ENCODE peak calls at places on chromosomes 2 and 18, in four cellular contexts. One of them, this sample, is unnamed.

GRCh38 chr2:186695081-186695756 is 1.4 kb downstream of the FAM171B start:
- DNase-seq in SK-N-SH: peak
- DNase-seq in HepG2: no peak
- DNase-seq in GM12878: no peak
- DNase-seq in this sample: no peak

GRCh38 chr2:210399440-210400041 is 77.0 kb downstream of the LANCL1 start:
- DNase-seq in SK-N-SH: no peak
- DNase-seq in HepG2: peak
- DNase-seq in GM12878: no peak
- DNase-seq in this sample: no peak

GRCh38 chr18:45423664-45424063 is 191.6 kb upstream of the SLC14A2 start:
- DNase-seq in SK-N-SH: no peak
- DNase-seq in HepG2: no peak
- DNase-seq in GM12878: no peak
- DNase-seq in this sample: no peak

GRCh38 chr2:181904022-181904632 is 12.6 kb downstream of the ITPRID2 start:
- DNase-seq in SK-N-SH: peak
- DNase-seq in HepG2: peak
- DNase-seq in GM12878: no peak
- DNase-seq in this sample: peak

GRCh38 chr2:75960134-75961009 is 249.7 kb upstream of the GCFC2 start:
- DNase-seq in SK-N-SH: no peak
- DNase-seq in HepG2: no peak
- DNase-seq in GM12878: no peak
- DNase-seq in this sample: no peak

GRCh38 chr2:154240921-154241379 is 369.2 kb downstream of the GALNT13 start:
- DNase-seq in SK-N-SH: no peak
- DNase-seq in HepG2: no peak
- DNase-seq in GM12878: no peak
- DNase-seq in this sample: peak

GRCh38 chr2:144530596-144530995 is 10.7 kb upstream of the ZEB2 start:
- DNase-seq in SK-N-SH: no peak
- DNase-seq in HepG2: no peak
- DNase-seq in GM12878: no peak
- DNase-seq in this sample: no peak

GRCh38 chr2:181354626-181355025 is 102.6 kb upstream of the ITGA4 start:
- DNase-seq in SK-N-SH: no peak
- DNase-seq in HepG2: no peak
- DNase-seq in GM12878: no peak
- DNase-seq in this sample: peak

GRCh38 chr18:9950289-9951016 is 36.6 kb downstream of the VAPA start:
- DNase-seq in SK-N-SH: no peak
- DNase-seq in HepG2: no peak
- DNase-seq in GM12878: no peak
- DNase-seq in this sample: no peak

GRCh38 chr2:218077464-218078216 is 8.6 kb downstream of the RUFY4 start:
- DNase-seq in SK-N-SH: no peak
- DNase-seq in HepG2: no peak
- DNase-seq in GM12878: no peak
- DNase-seq in this sample: no peak

GRCh38 chr2:54983345-54984235 is 66.7 kb downstream of the RTN4 start:
- DNase-seq in SK-N-SH: no peak
- DNase-seq in HepG2: no peak
- DNase-seq in GM12878: no peak
- DNase-seq in this sample: no peak

GRCh38 chr2:173161516-173161915 is 85.9 kb downstream of the MAP3K20 start:
- DNase-seq in SK-N-SH: no peak
- DNase-seq in HepG2: peak
- DNase-seq in GM12878: no peak
- DNase-seq in this sample: peak

GRCh38 chr2:223947711-223948205 is 2.6 kb upstream of the WDFY1 start:
- DNase-seq in SK-N-SH: no peak
- DNase-seq in HepG2: no peak
- DNase-seq in GM12878: no peak
- DNase-seq in this sample: peak

GRCh38 chr2:202848813-202849212 is 22.8 kb downstream of the ICA1L start:
- DNase-seq in SK-N-SH: no peak
- DNase-seq in HepG2: no peak
- DNase-seq in GM12878: no peak
- DNase-seq in this sample: no peak

GRCh38 chr18:79507076-79507545 is 111.4 kb downstream of the NFATC1 start:
- DNase-seq in SK-N-SH: peak
- DNase-seq in HepG2: no peak
- DNase-seq in GM12878: no peak
- DNase-seq in this sample: no peak

GRCh38 chr2:12797815-12798214 is 81.1 kb downstream of the TRIB2 start:
- DNase-seq in SK-N-SH: no peak
- DNase-seq in HepG2: no peak
- DNase-seq in GM12878: no peak
- DNase-seq in this sample: no peak

GRCh38 chr18:76232813-76233212 is 262.2 kb downstream of the ZNF516 start:
- DNase-seq in SK-N-SH: no peak
- DNase-seq in HepG2: no peak
- DNase-seq in GM12878: no peak
- DNase-seq in this sample: no peak

GRCh38 chr2:127840893-127841292 is 17.1 kb downstream of the POLR2D start:
- DNase-seq in SK-N-SH: no peak
- DNase-seq in HepG2: no peak
- DNase-seq in GM12878: no peak
- DNase-seq in this sample: no peak

GRCh38 chr2:121075006-121075545 is 209.9 kb downstream of the TFCP2L1 start:
- DNase-seq in SK-N-SH: peak
- DNase-seq in HepG2: no peak
- DNase-seq in GM12878: peak
- DNase-seq in this sample: peak

GRCh38 chr2:42494434-42495233 is 852 bp upstream of the KCNG3 start:
- DNase-seq in SK-N-SH: peak
- DNase-seq in HepG2: peak
- DNase-seq in GM12878: peak
- DNase-seq in this sample: peak

GRCh38 chr18:26088482-26088881 is 1.9 kb downstream of the SS18 start:
- DNase-seq in SK-N-SH: no peak
- DNase-seq in HepG2: no peak
- DNase-seq in GM12878: no peak
- DNase-seq in this sample: no peak

DNA sequence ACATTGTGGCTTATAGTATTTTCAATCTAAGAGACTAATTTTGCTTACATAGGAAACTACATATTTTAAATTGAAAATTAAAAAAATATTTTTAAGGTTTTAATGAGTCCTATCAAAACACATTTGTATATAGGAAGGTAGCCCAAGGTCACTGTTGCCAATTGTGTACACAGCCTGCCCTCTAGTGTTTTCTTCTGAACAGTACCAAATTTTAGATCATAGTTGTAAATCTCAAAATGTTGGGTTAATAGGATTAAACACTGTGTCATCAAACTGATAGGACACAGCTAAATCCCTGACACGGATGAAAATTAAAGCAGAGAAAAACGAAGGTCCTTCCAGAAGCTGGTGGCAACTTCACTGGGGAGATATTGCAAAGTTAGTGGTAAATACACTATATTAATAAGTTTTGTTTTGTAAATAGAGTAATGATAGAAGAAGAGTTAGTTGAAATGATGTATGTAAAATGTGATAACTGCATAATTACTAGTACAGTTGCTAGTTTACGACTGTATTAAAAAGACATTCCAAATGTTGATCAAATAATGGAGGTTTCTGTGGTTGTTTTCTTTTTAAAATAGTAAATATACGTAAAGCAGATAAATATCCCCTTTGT is 19.7 kb downstream of the CLUL1 start:
- DNase-seq in SK-N-SH: peak
- DNase-seq in HepG2: peak
- DNase-seq in GM12878: no peak
- DNase-seq in this sample: peak
- TF ChIP-seq USF2 in SK-N-SH: no peak
- TF ChIP-seq USF2 in HepG2: no peak
- TF ChIP-seq USF2 in GM12878: no peak
- TF ChIP-seq USF2 in this sample: no peak

GRCh38 chr2:200159366-200159720 is 147.2 kb upstream of the SPATS2L start:
- DNase-seq in SK-N-SH: no peak
- DNase-seq in HepG2: no peak
- DNase-seq in GM12878: no peak
- DNase-seq in this sample: no peak
- TF ChIP-seq PBX3 in SK-N-SH: no peak
- TF ChIP-seq PBX3 in HepG2: no peak
- TF ChIP-seq PBX3 in GM12878: no peak
- TF ChIP-seq PBX3 in this sample: no peak

GRCh38 chr2:238527565-238527964 is 100.8 kb downstream of the ASB1 start:
- DNase-seq in SK-N-SH: no peak
- DNase-seq in HepG2: no peak
- DNase-seq in GM12878: no peak
- DNase-seq in this sample: peak

GRCh38 chr2:238525990-238526389 is 99.3 kb downstream of the ASB1 start:
- DNase-seq in SK-N-SH: no peak
- DNase-seq in HepG2: no peak
- DNase-seq in GM12878: no peak
- DNase-seq in this sample: no peak

GRCh38 chr2:238524584-238524983 is 97.9 kb downstream of the ASB1 start:
- DNase-seq in SK-N-SH: no peak
- DNase-seq in HepG2: no peak
- DNase-seq in GM12878: no peak
- DNase-seq in this sample: no peak

GRCh38 chr2:238523158-238524110 is 96.7 kb downstream of the ASB1 start:
- DNase-seq in SK-N-SH: peak
- DNase-seq in HepG2: peak
- DNase-seq in GM12878: no peak
- DNase-seq in this sample: no peak

GRCh38 chr2:238528953-238529781 is 102.4 kb downstream of the ASB1 start:
- DNase-seq in SK-N-SH: no peak
- DNase-seq in HepG2: peak
- DNase-seq in GM12878: no peak
- DNase-seq in this sample: peak
- TF ChIP-seq USF2 in SK-N-SH: no peak
- TF ChIP-seq USF2 in HepG2: no peak
- TF ChIP-seq USF2 in GM12878: no peak
- TF ChIP-seq USF2 in this sample: no peak

GRCh38 chr2:66555076-66555475 is 120.2 kb downstream of the MEIS1 start:
- DNase-seq in SK-N-SH: no peak
- DNase-seq in HepG2: no peak
- DNase-seq in GM12878: no peak
- DNase-seq in this sample: no peak

GRCh38 chr2:66555511-66556324 is 120.8 kb downstream of the MEIS1 start:
- DNase-seq in SK-N-SH: no peak
- DNase-seq in HepG2: no peak
- DNase-seq in GM12878: no peak
- DNase-seq in this sample: no peak

GRCh38 chr2:66550826-66551225 is 115.9 kb downstream of the MEIS1 start:
- DNase-seq in SK-N-SH: no peak
- DNase-seq in HepG2: no peak
- DNase-seq in GM12878: no peak
- DNase-seq in this sample: no peak

GRCh38 chr2:66548422-66548821 is 113.5 kb downstream of the MEIS1 start:
- DNase-seq in SK-N-SH: no peak
- DNase-seq in HepG2: no peak
- DNase-seq in GM12878: no peak
- DNase-seq in this sample: no peak

DNA sequence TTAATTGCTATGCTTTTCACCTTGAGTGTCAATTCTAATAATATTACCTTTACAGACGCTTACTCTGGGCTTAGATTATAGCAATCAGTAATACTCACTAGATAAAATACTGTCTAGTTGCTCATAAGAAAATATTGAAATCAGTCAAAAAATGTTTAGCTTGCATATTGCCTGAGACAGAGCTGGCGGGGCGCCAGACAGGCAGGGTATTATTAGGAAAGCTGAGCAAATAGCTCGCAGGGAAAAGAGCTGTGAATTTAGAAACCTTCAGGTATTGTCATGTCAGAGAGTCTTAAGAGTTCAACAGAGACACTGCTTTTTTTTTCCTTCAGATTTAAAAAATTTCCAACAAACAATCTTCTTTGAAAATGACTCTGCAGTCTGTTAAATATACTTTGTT is 118.4 kb downstream of the MEIS1 start:
- DNase-seq in SK-N-SH: no peak
- DNase-seq in HepG2: no peak
- DNase-seq in GM12878: no peak
- DNase-seq in this sample: no peak
- TF ChIP-seq PBX3 in SK-N-SH: no peak
- TF ChIP-seq PBX3 in HepG2: no peak
- TF ChIP-seq PBX3 in GM12878: no peak
- TF ChIP-seq PBX3 in this sample: no peak

GRCh38 chr18:37362158-37362890 is 203.3 kb downstream of the CELF4 start:
- DNase-seq in SK-N-SH: no peak
- DNase-seq in HepG2: peak
- DNase-seq in GM12878: no peak
- DNase-seq in this sample: no peak

GRCh38 chr18:37364237-37364636 is 201.4 kb downstream of the CELF4 start:
- DNase-seq in SK-N-SH: no peak
- DNase-seq in HepG2: no peak
- DNase-seq in GM12878: no peak
- DNase-seq in this sample: no peak

GRCh38 chr18:37355772-37356171 is 209.8 kb downstream of the CELF4 start:
- DNase-seq in SK-N-SH: no peak
- DNase-seq in HepG2: no peak
- DNase-seq in GM12878: no peak
- DNase-seq in this sample: no peak

GRCh38 chr18:37361223-37362157 is 204.1 kb downstream of the CELF4 start:
- DNase-seq in SK-N-SH: no peak
- DNase-seq in HepG2: no peak
- DNase-seq in GM12878: no peak
- DNase-seq in this sample: no peak
- TF ChIP-seq USF2 in SK-N-SH: no peak
- TF ChIP-seq USF2 in HepG2: no peak
- TF ChIP-seq USF2 in GM12878: no peak
- TF ChIP-seq USF2 in this sample: no peak

GRCh38 chr2:159904127-159904564 is 106.1 kb upstream of the CD302 start:
- DNase-seq in SK-N-SH: no peak
- DNase-seq in HepG2: no peak
- DNase-seq in GM12878: no peak
- DNase-seq in this sample: no peak
- TF ChIP-seq PBX3 in SK-N-SH: no peak
- TF ChIP-seq PBX3 in HepG2: no peak
- TF ChIP-seq PBX3 in GM12878: no peak
- TF ChIP-seq PBX3 in this sample: no peak

DNA sequence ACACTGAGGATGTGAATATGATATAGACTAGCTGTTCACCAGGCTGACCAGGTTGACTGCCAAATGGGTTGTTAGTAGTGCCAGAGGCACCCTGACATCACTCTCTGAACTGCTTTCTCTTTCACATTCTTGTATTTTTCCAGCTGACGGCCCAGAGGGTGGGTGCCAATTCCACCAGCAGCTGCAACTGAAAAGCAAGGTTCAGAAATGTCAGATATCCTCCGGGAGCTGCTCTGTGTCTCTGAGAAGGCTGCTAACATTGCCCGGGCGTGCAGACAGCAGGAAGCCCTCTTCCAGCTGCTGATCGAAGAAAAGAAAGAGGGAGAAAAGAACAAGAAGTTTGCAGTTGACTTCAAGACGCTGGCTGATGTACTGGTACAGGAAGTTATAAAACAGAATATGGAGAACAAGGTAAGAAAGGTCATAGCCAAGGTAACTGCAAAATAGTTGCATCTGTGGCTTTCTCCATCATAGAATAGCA is 16.5 kb downstream of the INPP1 start:
- DNase-seq in SK-N-SH: peak
- DNase-seq in HepG2: peak
- DNase-seq in GM12878: no peak
- DNase-seq in this sample: no peak
- TF ChIP-seq USF2 in SK-N-SH: no peak
- TF ChIP-seq USF2 in HepG2: no peak
- TF ChIP-seq USF2 in GM12878: no peak
- TF ChIP-seq USF2 in this sample: no peak

GRCh38 chr2:100427627-100428258 is 10.3 kb upstream of the CHST10 start:
- DNase-seq in SK-N-SH: peak
- DNase-seq in HepG2: peak
- DNase-seq in GM12878: no peak
- DNase-seq in this sample: no peak
- TF ChIP-seq PBX3 in SK-N-SH: no peak
- TF ChIP-seq PBX3 in HepG2: no peak
- TF ChIP-seq PBX3 in GM12878: no peak
- TF ChIP-seq PBX3 in this sample: no peak

This sample was measured in A549.